ENCODE peak calls at places on chromosomes 3 and 15, in four cellular contexts. Z is CD8-positive, alpha-beta memory T cell; J is endodermal cell; L is adrenal gland. V is an unnamed sample. For H3K36me3, the result is how much of the 10 kb centered on the place peaks cover.

GRCh38 chr3:71031914-71032521 is 551.5 kb downstream of the FOXP1 start:
- DNase-seq in Z (no peak), J (no peak), L (no peak), V (no peak)

GRCh38 chr15:57418640-57419039 is 42.3 kb downstream of the CGNL1 start:
- DNase-seq in Z (no peak), J (peak), L (no peak), V (no peak)

GRCh38 chr15:89150762-89151305 is 62.6 kb downstream of the ABHD2 start:
- DNase-seq in Z (no peak), J (no peak), L (no peak), V (no peak)

GRCh38 chr3:69051796-69052566 is at the start of gene TMF1:
- DNase-seq in Z (peak), J (peak), L (peak), V (peak)

GRCh38 chr3:190429681-190430080 is 20.0 kb downstream of the TMEM207 start:
- DNase-seq in Z (no peak), J (no peak), L (no peak), V (no peak)

GRCh38 chr15:70589221-70589620 is 174.1 kb downstream of the UACA start:
- DNase-seq in Z (no peak), J (peak), L (no peak), V (peak)

GRCh38 chr3:126827121-126827520 is 123.1 kb downstream of the CHCHD6 start:
- DNase-seq in Z (no peak), J (no peak), L (no peak), V (no peak)

GRCh38 chr3:33439421-33440327 is 531 bp downstream of the UBP1 start:
- DNase-seq in Z (peak), J (peak), L (peak), V (peak)

GRCh38 chr15:50051811-50052419 is 67.1 kb downstream of the ATP8B4 start:
- DNase-seq in Z (no peak), J (peak), L (peak), V (peak)

GRCh38 chr15:59148160-59148810 is 43.3 kb downstream of the CCNB2 start:
- DNase-seq in Z (no peak), J (no peak), L (no peak), V (peak)

GRCh38 chr15:30990036-30990435 is 1.4 kb downstream of the MTMR10 start:
- DNase-seq in Z (no peak), J (no peak), L (no peak), V (no peak)

GRCh38 chr3:101926594-101927105 is 77.3 kb downstream of the NFKBIZ start:
- DNase-seq in Z (no peak), J (no peak), L (no peak), V (no peak)

GRCh38 chr3:176995946-176996345 is 201.3 kb downstream of the TBL1XR1 start:
- DNase-seq in Z (no peak), J (no peak), L (no peak), V (no peak)

GRCh38 chr15:101048191-101049011 is 129.2 kb downstream of the LRRK1 start:
- DNase-seq in Z (no peak), J (peak), L (no peak), V (peak)

GRCh38 chr3:51392301-51393095 is 1.4 kb downstream of the RBM15B start:
- DNase-seq in Z (no peak), J (no peak), L (no peak), V (no peak)

GRCh38 chr3:51393096-51393495 is 2.0 kb downstream of the RBM15B start:
- DNase-seq in Z (no peak), J (no peak), L (no peak), V (no peak)

GRCh38 chr3:51394541-51394940 is 3.5 kb downstream of the RBM15B start:
- DNase-seq in Z (no peak), J (no peak), L (no peak), V (no peak)

GRCh38 chr3:51391566-51392300 is 648 bp downstream of the RBM15B start:
- DNase-seq in Z (peak), J (peak), L (peak), V (peak)

DNA sequence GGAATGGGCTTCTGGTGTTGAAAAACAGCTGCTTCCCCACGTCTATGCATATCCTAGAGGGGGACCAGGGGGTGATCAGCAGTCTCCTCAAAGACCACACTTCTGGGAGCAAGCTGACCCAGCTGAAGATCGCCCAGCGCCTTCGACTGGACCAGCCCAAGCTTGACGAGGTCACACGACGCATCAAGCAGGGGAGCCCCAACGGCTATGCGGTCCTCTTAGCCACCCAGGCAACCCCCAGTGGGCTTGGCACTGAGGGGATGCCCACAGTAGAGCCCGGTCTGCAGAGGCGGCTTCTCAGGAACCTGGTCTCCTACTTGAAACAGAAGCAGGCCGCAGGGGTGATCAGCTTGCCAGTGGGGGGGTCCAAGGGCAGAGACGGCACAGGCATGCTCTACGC is 2.5 kb downstream of the RBM15B start:
- DNase-seq in Z (no peak), J (no peak), L (no peak), V (no peak)
- H3K36me3 ChIP-seq in Z (half or more), J (half or more), L (under half), V (under half)

GRCh38 chr15:93610944-93611343 is 521.9 kb upstream of the RGMA start:
- DNase-seq in Z (no peak), J (no peak), L (no peak), V (no peak)

GRCh38 chr15:93608643-93609148 is 519.7 kb upstream of the RGMA start:
- DNase-seq in Z (no peak), J (no peak), L (no peak), V (no peak)

GRCh38 chr15:93617443-93617842 is 528.4 kb upstream of the RGMA start:
- DNase-seq in Z (no peak), J (peak), L (no peak), V (no peak)

GRCh38 chr15:93619597-93619996 is 530.6 kb upstream of the RGMA start:
- DNase-seq in Z (no peak), J (no peak), L (no peak), V (peak)

DNA sequence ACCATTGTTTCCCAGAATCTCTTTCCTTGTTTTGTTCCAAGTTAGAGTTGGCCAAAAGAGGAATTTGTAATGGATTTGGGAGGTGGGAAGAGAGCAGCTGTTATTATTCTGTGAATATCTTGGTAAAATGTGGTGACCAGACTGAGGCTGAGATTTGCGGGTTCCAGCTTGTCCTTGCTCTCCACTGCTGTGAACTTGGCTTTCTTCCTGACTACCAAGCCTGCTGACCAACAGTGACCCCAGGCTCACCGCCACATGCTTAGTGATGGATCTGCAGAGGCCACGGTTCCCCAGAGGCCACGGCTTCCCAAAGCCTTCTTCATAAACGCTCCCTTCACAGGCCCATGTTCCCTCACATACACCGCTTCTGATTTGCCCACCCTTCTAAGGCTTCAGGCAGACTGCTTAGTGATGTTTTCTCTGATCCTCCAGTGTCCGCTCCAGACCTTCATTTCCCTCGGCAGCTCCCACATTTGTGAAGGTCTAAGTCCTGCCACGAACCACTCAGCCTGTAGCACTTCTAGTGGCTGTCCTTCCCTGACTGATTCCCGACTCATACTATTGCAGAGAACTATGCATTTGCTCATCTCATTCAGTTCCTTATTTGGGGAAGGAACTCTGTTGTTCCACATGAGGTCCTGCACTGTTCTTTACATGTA is 525.6 kb upstream of the RGMA start:
- DNase-seq in Z (no peak), J (no peak), L (no peak), V (no peak)
- H3K4me3 ChIP-seq in Z (no peak), J (no peak), L (no peak), V (no peak)

DNA sequence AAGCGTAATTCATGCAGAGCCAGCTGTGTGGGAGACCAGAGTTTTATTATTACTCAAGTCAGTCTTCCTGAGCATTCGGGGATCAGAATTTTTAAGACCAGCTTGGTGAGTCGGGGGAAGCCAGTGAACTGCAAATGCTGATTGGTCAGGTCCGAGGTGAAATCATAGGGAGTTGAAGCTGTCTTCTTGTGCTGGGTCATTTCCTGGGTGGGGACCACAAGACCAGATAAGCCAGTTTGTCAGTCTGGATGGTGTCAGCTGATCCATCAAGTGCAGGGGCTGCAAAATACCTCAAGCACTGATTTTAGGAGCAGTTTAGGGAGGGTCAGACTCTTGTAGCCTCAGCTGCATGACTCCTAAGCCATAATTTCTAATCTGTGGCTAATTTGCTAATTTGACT is 228.1 kb upstream of the ATP10A start:
- DNase-seq in Z (no peak), J (no peak), L (no peak), V (no peak)
- H3K36me3 ChIP-seq in Z (under half), J (under half), L (under half), V (under half)

GRCh38 chr3:169658311-169658931 is 5.1 kb downstream of the MECOM start:
- DNase-seq in Z (no peak), J (peak), L (no peak), V (peak)
- H3K4me3 ChIP-seq in Z (no peak), J (peak), L (no peak), V (peak)

GRCh38 chr15:84859651-84860050 is 24.8 kb upstream of the SLC28A1 start:
- DNase-seq in Z (no peak), J (no peak), L (no peak), V (no peak)
- H3K36me3 ChIP-seq in Z (under half), J (half or more), L (under half), V (under half)

V was measured in H7.